ENCODE peak calls at places on chromosomes 4 and X, in eight cellular contexts. One of them, this sample, is unnamed.

GRCh38 chr4:187227907-187228699 is 504.4 kb upstream of the FAT1 start:
- DNase-seq in astrocyte of the spinal cord: peak; percentile 6
- DNase-seq in endodermal cell: no peak
- DNase-seq in tibial artery: no peak
- DNase-seq in thoracic aorta: no peak
- DNase-seq in epithelial cell of esophagus: peak; percentile 91
- DNase-seq in brain microvascular endothelial cell: peak; percentile 40
- DNase-seq in BE2C: no peak
- DNase-seq in this sample: no peak

GRCh38 chr4:42865572-42866189 is 26.8 kb upstream of the GRXCR1 start:
- DNase-seq in astrocyte of the spinal cord: peak; percentile 48
- DNase-seq in endodermal cell: peak; percentile 86
- DNase-seq in tibial artery: no peak
- DNase-seq in thoracic aorta: no peak
- DNase-seq in epithelial cell of esophagus: peak; percentile 63
- DNase-seq in brain microvascular endothelial cell: peak; percentile 60
- DNase-seq in BE2C: peak; percentile 64
- DNase-seq in this sample: peak; percentile 25

GRCh38 chrX:42107495-42108139 is 184.3 kb upstream of the CASK start:
- DNase-seq in astrocyte of the spinal cord: no peak
- DNase-seq in endodermal cell: no peak
- DNase-seq in tibial artery: no peak
- DNase-seq in thoracic aorta: no peak
- DNase-seq in epithelial cell of esophagus: no peak
- DNase-seq in brain microvascular endothelial cell: no peak
- DNase-seq in BE2C: no peak
- DNase-seq in this sample: no peak

GRCh38 chr4:5019796-5020195 is 538 bp upstream of the CYTL1 start:
- DNase-seq in astrocyte of the spinal cord: no peak
- DNase-seq in endodermal cell: no peak
- DNase-seq in tibial artery: no peak
- DNase-seq in thoracic aorta: no peak
- DNase-seq in epithelial cell of esophagus: no peak
- DNase-seq in brain microvascular endothelial cell: no peak
- DNase-seq in BE2C: no peak
- DNase-seq in this sample: no peak

GRCh38 chr4:147550626-147551250 is 66.5 kb upstream of the TMEM184C start:
- DNase-seq in astrocyte of the spinal cord: peak; percentile 83
- DNase-seq in endodermal cell: no peak
- DNase-seq in tibial artery: peak; percentile 74
- DNase-seq in thoracic aorta: no peak
- DNase-seq in epithelial cell of esophagus: peak; percentile 60
- DNase-seq in brain microvascular endothelial cell: peak; percentile 76
- DNase-seq in BE2C: peak; percentile 51
- DNase-seq in this sample: peak; percentile 13

GRCh38 chr4:152310223-152310622 is 225.7 kb downstream of the FBXW7 start:
- DNase-seq in astrocyte of the spinal cord: peak; percentile 93
- DNase-seq in endodermal cell: no peak
- DNase-seq in tibial artery: no peak
- DNase-seq in thoracic aorta: no peak
- DNase-seq in epithelial cell of esophagus: peak; percentile 49
- DNase-seq in brain microvascular endothelial cell: peak; percentile 78
- DNase-seq in BE2C: no peak
- DNase-seq in this sample: peak; percentile 49

GRCh38 chrX:74602142-74602541 is 12.3 kb downstream of the RLIM start:
- DNase-seq in astrocyte of the spinal cord: no peak
- DNase-seq in endodermal cell: no peak
- DNase-seq in tibial artery: no peak
- DNase-seq in thoracic aorta: no peak
- DNase-seq in epithelial cell of esophagus: no peak
- DNase-seq in brain microvascular endothelial cell: no peak
- DNase-seq in BE2C: no peak
- DNase-seq in this sample: no peak

GRCh38 chrX:30141966-30142365 is 73.4 kb upstream of the MAGEB2 start:
- DNase-seq in astrocyte of the spinal cord: peak; percentile 32
- DNase-seq in endodermal cell: peak; percentile 60
- DNase-seq in tibial artery: no peak
- DNase-seq in thoracic aorta: no peak
- DNase-seq in epithelial cell of esophagus: peak; percentile 36
- DNase-seq in brain microvascular endothelial cell: peak; percentile 34
- DNase-seq in BE2C: no peak
- DNase-seq in this sample: peak; percentile 23

GRCh38 chrX:42149281-42149680 is 225.9 kb upstream of the CASK start:
- DNase-seq in astrocyte of the spinal cord: no peak
- DNase-seq in endodermal cell: no peak
- DNase-seq in tibial artery: no peak
- DNase-seq in thoracic aorta: no peak
- DNase-seq in epithelial cell of esophagus: no peak
- DNase-seq in brain microvascular endothelial cell: no peak
- DNase-seq in BE2C: no peak
- DNase-seq in this sample: no peak

GRCh38 chr4:154507170-154507569 is 15.6 kb upstream of the DCHS2 start:
- DNase-seq in astrocyte of the spinal cord: no peak
- DNase-seq in endodermal cell: no peak
- DNase-seq in tibial artery: no peak
- DNase-seq in thoracic aorta: no peak
- DNase-seq in epithelial cell of esophagus: peak; percentile 95
- DNase-seq in brain microvascular endothelial cell: no peak
- DNase-seq in BE2C: no peak
- DNase-seq in this sample: peak; percentile 36

GRCh38 chrX:119477812-119478232 is 9.6 kb downstream of the SLC25A5 start:
- DNase-seq in astrocyte of the spinal cord: peak; percentile 63
- DNase-seq in endodermal cell: peak; percentile 19
- DNase-seq in tibial artery: peak; percentile 63
- DNase-seq in thoracic aorta: no peak
- DNase-seq in epithelial cell of esophagus: peak; percentile 60
- DNase-seq in brain microvascular endothelial cell: peak; percentile 89
- DNase-seq in BE2C: no peak
- DNase-seq in this sample: peak; percentile 70

GRCh38 chr4:16442296-16442695 is 216.0 kb upstream of the TAPT1 start:
- DNase-seq in astrocyte of the spinal cord: no peak
- DNase-seq in endodermal cell: no peak
- DNase-seq in tibial artery: no peak
- DNase-seq in thoracic aorta: no peak
- DNase-seq in epithelial cell of esophagus: no peak
- DNase-seq in brain microvascular endothelial cell: no peak
- DNase-seq in BE2C: no peak
- DNase-seq in this sample: no peak

GRCh38 chr4:53928825-53929224 is 135.6 kb downstream of the CHIC2 start:
- DNase-seq in astrocyte of the spinal cord: peak; percentile 54
- DNase-seq in endodermal cell: peak; percentile 5
- DNase-seq in tibial artery: no peak
- DNase-seq in thoracic aorta: no peak
- DNase-seq in epithelial cell of esophagus: peak; percentile 70
- DNase-seq in brain microvascular endothelial cell: no peak
- DNase-seq in BE2C: no peak
- DNase-seq in this sample: no peak

GRCh38 chr4:152165146-152165545 is 370.7 kb downstream of the FBXW7 start:
- DNase-seq in astrocyte of the spinal cord: no peak
- DNase-seq in endodermal cell: peak; percentile 78
- DNase-seq in tibial artery: no peak
- DNase-seq in thoracic aorta: no peak
- DNase-seq in epithelial cell of esophagus: peak; percentile 35
- DNase-seq in brain microvascular endothelial cell: no peak
- DNase-seq in BE2C: no peak
- DNase-seq in this sample: peak; percentile 13

GRCh38 chr4:107619731-107620130 is 100.3 kb downstream of the PAPSS1 start:
- DNase-seq in astrocyte of the spinal cord: no peak
- DNase-seq in endodermal cell: no peak
- DNase-seq in tibial artery: no peak
- DNase-seq in thoracic aorta: no peak
- DNase-seq in epithelial cell of esophagus: no peak
- DNase-seq in brain microvascular endothelial cell: no peak
- DNase-seq in BE2C: no peak
- DNase-seq in this sample: no peak

GRCh38 chrX:16212436-16212835 is 45.2 kb downstream of the MAGEB17 start:
- DNase-seq in astrocyte of the spinal cord: no peak
- DNase-seq in endodermal cell: peak; percentile 65
- DNase-seq in tibial artery: no peak
- DNase-seq in thoracic aorta: no peak
- DNase-seq in epithelial cell of esophagus: peak; percentile 1
- DNase-seq in brain microvascular endothelial cell: peak; percentile 32
- DNase-seq in BE2C: no peak
- DNase-seq in this sample: no peak

GRCh38 chr4:60128916-60129315 is 1071.2 kb upstream of the ADGRL3 start:
- DNase-seq in astrocyte of the spinal cord: peak; percentile 17
- DNase-seq in endodermal cell: no peak
- DNase-seq in tibial artery: no peak
- DNase-seq in thoracic aorta: no peak
- DNase-seq in epithelial cell of esophagus: peak; percentile 48
- DNase-seq in brain microvascular endothelial cell: no peak
- DNase-seq in BE2C: no peak
- DNase-seq in this sample: no peak

GRCh38 chrX:84907324-84907946 is 96.2 kb upstream of the APOOL start:
- DNase-seq in astrocyte of the spinal cord: peak; percentile 3
- DNase-seq in endodermal cell: no peak
- DNase-seq in tibial artery: no peak
- DNase-seq in thoracic aorta: no peak
- DNase-seq in epithelial cell of esophagus: peak; percentile 2
- DNase-seq in brain microvascular endothelial cell: no peak
- DNase-seq in BE2C: no peak
- DNase-seq in this sample: no peak

GRCh38 chrX:30973784-30974427 is 84.9 kb upstream of the TAB3 start:
- DNase-seq in astrocyte of the spinal cord: no peak
- DNase-seq in endodermal cell: peak; percentile 57
- DNase-seq in tibial artery: no peak
- DNase-seq in thoracic aorta: no peak
- DNase-seq in epithelial cell of esophagus: no peak
- DNase-seq in brain microvascular endothelial cell: no peak
- DNase-seq in BE2C: no peak
- DNase-seq in this sample: no peak

GRCh38 chr4:183149968-183150539 is 51.0 kb downstream of the WWC2 start:
- DNase-seq in astrocyte of the spinal cord: no peak
- DNase-seq in endodermal cell: no peak
- DNase-seq in tibial artery: no peak
- DNase-seq in thoracic aorta: no peak
- DNase-seq in epithelial cell of esophagus: no peak
- DNase-seq in brain microvascular endothelial cell: no peak
- DNase-seq in BE2C: no peak
- DNase-seq in this sample: no peak

GRCh38 chr4:183145773-183146172 is 46.7 kb downstream of the WWC2 start:
- DNase-seq in astrocyte of the spinal cord: no peak
- DNase-seq in endodermal cell: no peak
- DNase-seq in tibial artery: no peak
- DNase-seq in thoracic aorta: no peak
- DNase-seq in epithelial cell of esophagus: no peak
- DNase-seq in brain microvascular endothelial cell: no peak
- DNase-seq in BE2C: no peak
- DNase-seq in this sample: no peak

GRCh38 chr4:183147191-183147590 is 48.1 kb downstream of the WWC2 start:
- DNase-seq in astrocyte of the spinal cord: no peak
- DNase-seq in endodermal cell: no peak
- DNase-seq in tibial artery: no peak
- DNase-seq in thoracic aorta: no peak
- DNase-seq in epithelial cell of esophagus: peak; percentile 59
- DNase-seq in brain microvascular endothelial cell: no peak
- DNase-seq in BE2C: no peak
- DNase-seq in this sample: no peak

GRCh38 chr4:183146478-183146877 is 47.4 kb downstream of the WWC2 start:
- DNase-seq in astrocyte of the spinal cord: no peak
- DNase-seq in endodermal cell: no peak
- DNase-seq in tibial artery: no peak
- DNase-seq in thoracic aorta: no peak
- DNase-seq in epithelial cell of esophagus: no peak
- DNase-seq in brain microvascular endothelial cell: no peak
- DNase-seq in BE2C: no peak
- DNase-seq in this sample: no peak

DNA sequence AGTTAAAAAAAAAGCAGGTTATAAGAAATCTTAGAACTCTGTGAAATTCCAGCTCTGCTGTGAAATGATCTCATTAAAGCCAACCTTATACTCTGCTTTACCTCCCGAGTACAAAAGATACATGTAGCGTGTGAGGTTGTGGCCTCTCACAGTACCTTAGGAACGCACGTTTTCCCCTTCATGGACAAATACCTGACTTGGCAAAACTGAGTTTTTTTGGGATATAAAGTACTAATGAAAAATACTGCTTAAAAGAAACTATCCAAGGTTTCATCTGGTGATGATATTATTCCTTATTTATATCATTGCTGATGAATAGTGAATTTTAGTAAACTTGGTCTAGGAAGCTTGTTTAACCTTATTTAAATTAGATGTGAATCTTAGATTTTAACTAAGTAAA is 48.9 kb downstream of the WWC2 start:
- DNase-seq in astrocyte of the spinal cord: no peak
- DNase-seq in endodermal cell: no peak
- DNase-seq in tibial artery: no peak
- DNase-seq in thoracic aorta: no peak
- DNase-seq in epithelial cell of esophagus: no peak
- DNase-seq in brain microvascular endothelial cell: no peak
- DNase-seq in BE2C: no peak
- DNase-seq in this sample: no peak
- TF ChIP-seq CTCF in astrocyte of the spinal cord: no peak
- TF ChIP-seq CTCF in endodermal cell: no peak
- TF ChIP-seq CTCF in tibial artery: no peak
- TF ChIP-seq CTCF in thoracic aorta: no peak
- TF ChIP-seq CTCF in epithelial cell of esophagus: no peak
- TF ChIP-seq CTCF in brain microvascular endothelial cell: no peak
- TF ChIP-seq CTCF in BE2C: no peak
- TF ChIP-seq CTCF in this sample: no peak

GRCh38 chr4:6917445-6918241 is 8.0 kb downstream of the TBC1D14 start:
- DNase-seq in astrocyte of the spinal cord: peak; percentile 49
- DNase-seq in endodermal cell: peak; percentile 86
- DNase-seq in tibial artery: no peak
- DNase-seq in thoracic aorta: no peak
- DNase-seq in epithelial cell of esophagus: peak; percentile 42
- DNase-seq in brain microvascular endothelial cell: no peak
- DNase-seq in BE2C: peak; percentile 64
- DNase-seq in this sample: peak; percentile 31
- H3K4me3 ChIP-seq in astrocyte of the spinal cord: no peak overlapping the region
- H3K4me3 ChIP-seq in endodermal cell: no peak overlapping the region
- H3K4me3 ChIP-seq in tibial artery: no peak overlapping the region
- H3K4me3 ChIP-seq in thoracic aorta: no peak overlapping the region
- H3K4me3 ChIP-seq in epithelial cell of esophagus: no peak overlapping the region
- H3K4me3 ChIP-seq in brain microvascular endothelial cell: no peak overlapping the region
- H3K4me3 ChIP-seq in BE2C: no peak overlapping the region
- H3K4me3 ChIP-seq in this sample: peak overlapping the region; percentile 12

DNA sequence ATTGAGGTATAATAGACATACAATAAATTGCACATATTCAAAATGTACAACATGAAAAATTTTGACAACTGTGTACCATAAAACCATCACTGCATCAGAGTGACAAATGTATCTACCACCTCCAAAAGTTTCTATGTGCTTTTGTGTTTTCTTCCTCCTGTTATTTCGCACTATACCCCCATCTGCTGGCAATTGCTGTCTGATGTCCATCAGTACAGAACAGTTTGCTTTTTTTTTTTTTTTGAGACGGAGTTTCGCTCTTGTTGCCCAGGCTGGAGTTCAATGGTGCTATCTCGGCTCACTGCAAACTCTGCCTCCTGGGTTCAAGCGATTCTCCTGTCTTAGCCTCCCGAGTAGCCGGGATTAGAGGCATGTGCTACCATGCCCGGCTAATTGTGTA is 154.3 kb upstream of the GIMD1 start:
- DNase-seq in astrocyte of the spinal cord: no peak
- DNase-seq in endodermal cell: no peak
- DNase-seq in tibial artery: no peak
- DNase-seq in thoracic aorta: no peak
- DNase-seq in epithelial cell of esophagus: no peak
- DNase-seq in brain microvascular endothelial cell: peak; percentile 31
- DNase-seq in BE2C: no peak
- DNase-seq in this sample: no peak
- TF ChIP-seq CTCF in astrocyte of the spinal cord: no peak
- TF ChIP-seq CTCF in endodermal cell: peak; percentile 41
- TF ChIP-seq CTCF in tibial artery: no peak
- TF ChIP-seq CTCF in thoracic aorta: no peak
- TF ChIP-seq CTCF in epithelial cell of esophagus: no peak
- TF ChIP-seq CTCF in brain microvascular endothelial cell: peak; percentile 52
- TF ChIP-seq CTCF in BE2C: no peak
- TF ChIP-seq CTCF in this sample: peak; percentile 40

GRCh38 chr4:110516106-110516922 is 40.4 kb downstream of the ENPEP start:
- DNase-seq in astrocyte of the spinal cord: peak; percentile 67
- DNase-seq in endodermal cell: peak; percentile 94
- DNase-seq in tibial artery: peak; percentile 70
- DNase-seq in thoracic aorta: no peak
- DNase-seq in epithelial cell of esophagus: peak; percentile 85
- DNase-seq in brain microvascular endothelial cell: peak; percentile 63
- DNase-seq in BE2C: peak; percentile 73
- DNase-seq in this sample: no peak
- H3K4me3 ChIP-seq in astrocyte of the spinal cord: peak overlapping the region; percentile 45
- H3K4me3 ChIP-seq in endodermal cell: no peak overlapping the region
- H3K4me3 ChIP-seq in tibial artery: peak overlapping the region; percentile 42
- H3K4me3 ChIP-seq in thoracic aorta: peak overlapping the region; percentile 65
- H3K4me3 ChIP-seq in epithelial cell of esophagus: peak overlapping the region; percentile 40
- H3K4me3 ChIP-seq in brain microvascular endothelial cell: peak overlapping the region; percentile 51
- H3K4me3 ChIP-seq in BE2C: peak overlapping the region; percentile 55
- H3K4me3 ChIP-seq in this sample: peak overlapping the region; percentile 52

This sample was measured in epithelial cell of proximal tubule.